ENCODE peak calls at places on chromosomes 2 and 18, in five cellular contexts. F is epithelial cell of esophagus, N is A549, T is MM.1S, J is GM10248. H is an unnamed sample.

GRCh38 chr2:102826904-102827303 is 65.1 kb downstream of the TMEM182 start:
- DNase-seq in F (peak), N (no peak), T (no peak), J (no peak), H (no peak)

GRCh38 chr18:79484661-79485621 is 89.2 kb downstream of the NFATC1 start:
- DNase-seq in N (no peak), F (peak), J (no peak), T (no peak), H (no peak)

GRCh38 chr2:133044556-133044955 is 374.6 kb upstream of the LYPD1 start:
- DNase-seq in F (peak), J (no peak), T (no peak), N (no peak), H (no peak)

GRCh38 chr2:192124576-192124975 is 70.2 kb downstream of the TMEFF2 start:
- DNase-seq in F (no peak), N (no peak), T (no peak), J (no peak), H (no peak)

GRCh38 chr18:63216911-63217311 is 102.7 kb downstream of the BCL2 start:
- DNase-seq in F (peak), J (no peak), N (no peak), T (peak), H (no peak)

GRCh38 chr18:68466714-68467113 is 248.2 kb downstream of the TMX3 start:
- DNase-seq in J (no peak), N (no peak), T (no peak), F (no peak), H (no peak)

GRCh38 chr2:133777607-133778006 is 209.3 kb upstream of the NCKAP5 start:
- DNase-seq in F (peak), T (no peak), J (no peak), N (no peak), H (no peak)

GRCh38 chr2:237466266-237466665 is 20.8 kb upstream of the MLPH start:
- DNase-seq in J (no peak), F (no peak), N (no peak), T (no peak), H (no peak)

GRCh38 chr2:207898354-207898695 is 127.0 kb downstream of the PLEKHM3 start:
- DNase-seq in J (no peak), T (no peak), N (no peak), F (no peak), H (no peak)

GRCh38 chr2:99700482-99701398 is 210.9 kb upstream of the REV1 start:
- DNase-seq in J (no peak), N (no peak), T (no peak), F (peak), H (no peak)

GRCh38 chr2:65076345-65076710 is 20.1 kb downstream of the CEP68 start:
- DNase-seq in N (no peak), J (no peak), T (no peak), F (peak), H (no peak)

GRCh38 chr2:41610501-41611242 is 437.1 kb upstream of the PKDCC start:
- DNase-seq in F (no peak), T (peak), J (no peak), N (no peak), H (no peak)

GRCh38 chr18:79498662-79499061 is 102.9 kb downstream of the NFATC1 start:
- DNase-seq in J (no peak), N (no peak), F (no peak), T (no peak), H (no peak)

GRCh38 chr2:127695491-127696472 is 5.5 kb upstream of the SFT2D3 start:
- DNase-seq in F (peak), N (peak), J (no peak), T (no peak), H (peak)

GRCh38 chr18:9001209-9001608 is 101.3 kb upstream of the NDUFV2 start:
- DNase-seq in J (no peak), F (no peak), N (no peak), T (no peak), H (no peak)

GRCh38 chr2:218280260-218280870 is 10.0 kb downstream of the PNKD start:
- DNase-seq in N (no peak), F (no peak), T (no peak), J (no peak), H (no peak)

GRCh38 chr2:152606081-152606480 is 111.2 kb downstream of the PRPF40A start:
- DNase-seq in J (no peak), T (no peak), F (no peak), N (no peak), H (no peak)

GRCh38 chr2:96088340-96089335 is 27.7 kb downstream of the ADRA2B start:
- DNase-seq in F (no peak), J (no peak), N (no peak), T (no peak), H (no peak)

GRCh38 chr2:39127973-39128372 is 7.1 kb upstream of the SOS1 start:
- DNase-seq in J (no peak), N (no peak), T (peak), F (peak), H (peak)

GRCh38 chr2:227433171-227433570 is 38.8 kb upstream of the AGFG1 start:
- DNase-seq in J (no peak), N (no peak), F (no peak), T (no peak), H (no peak)

GRCh38 chr2:2028041-2028440 is 283.7 kb upstream of the PXDN start:
- DNase-seq in T (no peak), N (no peak), J (no peak), F (no peak), H (no peak)

GRCh38 chr2:179521944-179522343 is 257.3 kb upstream of the SESTD1 start:
- DNase-seq in T (no peak), F (no peak), J (no peak), N (no peak), H (no peak)

GRCh38 chr2:29522951-29523669 is 398.3 kb downstream of the ALK start:
- DNase-seq in F (peak), N (peak), J (no peak), T (no peak), H (no peak)

GRCh38 chr2:74128206-74128605 is 19.5 kb downstream of the BOLA3 start:
- DNase-seq in F (no peak), J (no peak), T (no peak), N (no peak), H (no peak)
- TF ChIP-seq CTCF in F (no peak), J (no peak), T (no peak), N (no peak), H (no peak)

DNA sequence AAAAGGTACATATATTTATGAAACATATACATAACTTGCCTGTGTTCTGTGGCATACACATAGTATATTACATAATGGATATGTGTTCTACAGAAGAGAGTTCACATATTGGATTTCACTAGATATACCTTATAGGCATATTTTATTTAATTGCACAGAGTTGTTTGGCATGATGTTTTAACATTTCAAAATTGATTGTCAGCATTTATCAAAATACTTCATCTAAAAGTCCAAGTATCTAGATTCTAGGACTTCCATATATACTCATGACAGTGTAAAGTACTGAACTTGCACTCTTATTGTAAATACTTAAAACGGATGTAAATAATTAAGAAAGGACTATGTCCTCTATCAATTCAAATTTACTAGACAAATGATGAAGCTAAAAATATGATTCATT is 995.3 kb upstream of the LRRTM1 start:
- DNase-seq in N (no peak), F (no peak), T (no peak), J (no peak), H (no peak)
- TF ChIP-seq CTCF in N (no peak), F (no peak), T (no peak), J (no peak), H (no peak)

DNA sequence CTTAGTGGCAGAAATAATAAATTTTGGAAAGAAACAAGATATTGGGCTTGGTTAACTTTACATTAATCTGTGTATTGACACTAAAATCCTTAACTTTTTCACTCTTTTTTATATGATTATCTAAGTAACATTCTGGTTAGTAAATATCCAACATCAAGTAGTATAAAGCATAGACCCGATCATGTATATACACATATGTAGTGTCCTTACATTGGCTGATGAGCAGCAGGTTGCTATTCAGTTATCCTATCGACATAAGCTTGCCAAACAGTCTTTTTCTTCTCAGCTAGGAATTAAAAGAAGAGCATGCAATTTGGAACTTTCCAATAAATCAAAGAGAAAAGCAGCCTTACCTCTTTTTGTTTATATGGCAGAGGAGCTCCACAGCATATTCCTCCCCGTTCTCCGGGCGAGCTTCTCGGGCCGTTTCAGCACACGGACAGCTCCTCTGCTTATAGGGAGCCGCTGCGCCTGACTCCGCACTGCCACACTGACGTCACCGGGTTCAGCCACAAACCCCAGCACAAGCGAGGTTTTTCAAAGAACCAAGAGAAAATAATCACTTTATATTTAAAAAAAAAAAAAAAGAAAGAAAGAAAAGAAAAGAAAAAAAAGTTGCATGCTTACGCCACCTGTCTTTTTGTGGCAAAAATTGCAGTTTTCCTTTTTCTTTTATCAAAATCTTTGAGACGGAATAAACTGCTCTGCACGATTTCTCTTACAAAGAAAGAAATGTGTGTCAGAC is at the start of gene SCG2:
- DNase-seq in N (peak), J (peak), T (peak), F (peak), H (peak)
- TF ChIP-seq CTCF in N (peak), J (peak), T (no peak), F (peak), H (no peak)

GRCh38 chr18:21897811-21898210 is 157.2 kb downstream of the MIB1 start:
- DNase-seq in N (peak), T (peak), J (peak), F (peak), H (peak)
- TF ChIP-seq CTCF in N (peak), T (peak), J (peak), F (peak), H (peak)

GRCh38 chr2:26807788-26808460 is 22.1 kb downstream of the CENPA start:
- DNase-seq in T (no peak), N (no peak), J (no peak), F (no peak), H (no peak)

GRCh38 chr2:26801342-26801741 is 15.5 kb downstream of the CENPA start:
- DNase-seq in J (no peak), F (no peak), N (no peak), T (no peak), H (no peak)

GRCh38 chr2:26801796-26802195 is 15.9 kb downstream of the CENPA start:
- DNase-seq in J (no peak), T (no peak), N (no peak), F (no peak), H (no peak)

GRCh38 chr2:26809211-26809610 is 23.4 kb downstream of the CENPA start:
- DNase-seq in N (no peak), J (no peak), F (peak), T (no peak), H (no peak)

DNA sequence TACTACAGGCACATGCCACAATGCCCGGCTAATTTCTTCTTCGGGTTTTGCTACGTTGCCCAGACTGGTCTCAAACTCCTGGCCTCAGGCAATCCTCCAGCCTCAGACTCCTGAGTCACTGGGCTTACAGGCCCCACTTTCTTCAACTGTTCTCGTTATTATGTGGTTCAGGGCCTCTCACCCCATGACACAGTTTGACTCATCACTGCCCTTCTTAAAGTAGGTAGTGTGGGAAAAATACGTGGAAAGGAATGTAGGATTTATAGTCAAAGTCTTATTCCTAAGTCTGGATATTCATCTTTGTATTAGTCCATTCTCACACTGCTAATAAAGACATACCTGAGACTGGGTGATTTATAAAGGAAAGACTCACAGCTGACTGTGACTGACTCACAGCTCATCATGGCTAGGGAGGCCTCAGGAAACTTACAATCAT is 19.4 kb downstream of the CENPA start:
- DNase-seq in J (no peak), F (peak), N (no peak), T (no peak), H (no peak)
- TF ChIP-seq CTCF in J (no peak), F (no peak), N (no peak), T (no peak), H (no peak)

GRCh38 chr2:36356199-36356989 is 816 bp downstream of the CRIM1 start:
- DNase-seq in N (no peak), T (peak), J (peak), F (peak), H (peak)
- TF ChIP-seq CTCF in N (no peak), T (no peak), J (no peak), F (no peak), H (no peak)

GRCh38 chr2:201618744-201619654 is 24.3 kb downstream of the TMEM237 start:
- DNase-seq in J (peak), F (peak), T (no peak), N (no peak), H (peak)
- TF ChIP-seq CTCF in J (peak), F (peak), T (no peak), N (no peak), H (no peak)

DNA sequence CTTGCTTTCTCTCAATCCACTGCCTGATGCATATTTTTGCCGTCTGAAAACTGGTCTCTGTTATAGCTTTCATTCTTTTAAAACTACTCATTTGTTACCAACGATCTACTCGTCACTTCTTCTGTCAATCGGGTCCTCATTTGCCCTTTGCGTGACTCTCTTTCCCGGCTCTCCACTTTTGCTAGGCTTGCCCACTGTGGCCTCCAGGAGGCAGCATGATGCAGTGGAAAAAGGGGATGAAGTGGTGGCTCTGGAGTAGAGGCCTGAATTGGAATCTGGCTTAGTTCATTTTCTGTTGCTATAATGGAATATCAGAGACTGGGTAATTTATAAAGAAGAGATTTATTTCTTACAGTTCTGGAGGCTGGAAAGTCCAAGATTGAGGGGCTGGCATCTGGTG is 15.2 kb downstream of the GDF7 start:
- DNase-seq in F (no peak), T (no peak), J (no peak), N (no peak), H (no peak)
- TF ChIP-seq CTCF in F (peak), T (peak), J (peak), N (peak), H (peak)

GRCh38 chr2:85327757-85328617 is at the start of gene TGOLN2:
- DNase-seq in F (peak), T (peak), J (peak), N (peak), H (peak)
- TF ChIP-seq CTCF in F (no peak), T (no peak), J (no peak), N (no peak), H (no peak)